ENCODE peak calls at places on chromosome 19, in eight cellular contexts. L, G, O, H, P, T, M and Q are unnamed samples.

GRCh38 chr19:14090509-14091085 is at the start of gene SAMD1:
- DNase-seq in O (peak; percentile 88), H (peak; percentile 91), M (peak; percentile 88), L (peak; percentile 89), P (peak; percentile 76), T (peak; percentile 87), G (peak; percentile 88), Q (peak; percentile 94)

GRCh38 chr19:38216785-38217746 is 7.0 kb downstream of the DPF1 start:
- DNase-seq in G (no peak), O (no peak), M (no peak), L (no peak), H (no peak), P (no peak), T (no peak), Q (no peak)

GRCh38 chr19:34475026-34475974 is 6.3 kb upstream of the WTIP start:
- DNase-seq in O (no peak), M (no peak), G (peak; percentile 83), H (no peak), P (no peak), L (no peak), T (no peak), Q (peak; percentile 32)

GRCh38 chr19:6738726-6739389 is 622 bp upstream of the TRIP10 start:
- DNase-seq in T (peak; percentile 49), G (no peak), O (peak; percentile 96), L (no peak), H (peak; percentile 53), P (no peak), M (no peak), Q (peak; percentile 80)

GRCh38 chr19:12825259-12826131 is 8.9 kb downstream of the RTBDN start:
- DNase-seq in G (no peak), P (no peak), T (no peak), O (peak; percentile 97), M (no peak), H (no peak), L (no peak), Q (no peak)

GRCh38 chr19:32238076-32238475 is 107.3 kb upstream of the ZNF507 start:
- DNase-seq in M (no peak), L (no peak), O (no peak), T (no peak), P (no peak), H (no peak), G (no peak), Q (no peak)

GRCh38 chr19:13693933-13694332 is 70.4 kb upstream of the MRI1 start:
- DNase-seq in L (no peak), M (no peak), T (no peak), O (no peak), G (no peak), H (no peak), P (no peak), Q (no peak)

GRCh38 chr19:50478901-50479715 is 2.5 kb upstream of the GARIN5A start:
- DNase-seq in T (no peak), P (no peak), H (no peak), L (no peak), O (peak; percentile 86), G (peak; percentile 25), M (no peak), Q (no peak)

GRCh38 chr19:1067341-1068103 is 555 bp downstream of the ARHGAP45 start:
- DNase-seq in P (no peak), O (no peak), G (no peak), H (no peak), T (no peak), L (no peak), M (no peak), Q (no peak)

GRCh38 chr19:48393559-48394330 is at the start of gene GRIN2D:
- DNase-seq in H (no peak), P (no peak), L (no peak), M (no peak), G (peak; percentile 47), O (peak; percentile 84), T (no peak), Q (no peak)

GRCh38 chr19:51023946-51024345 is 2.5 kb downstream of the KLK11 start:
- DNase-seq in P (no peak), L (no peak), O (no peak), M (no peak), T (no peak), G (no peak), H (no peak), Q (no peak)

GRCh38 chr19:6260912-6261636 is 18.7 kb downstream of the MLLT1 start:
- DNase-seq in M (peak; percentile 19), L (no peak), T (no peak), H (no peak), O (peak; percentile 89), G (no peak), P (no peak), Q (no peak)

GRCh38 chr19:35409191-35409590 is 38.3 kb downstream of the GPR42 start:
- DNase-seq in T (no peak), P (no peak), M (no peak), L (no peak), G (no peak), O (no peak), H (no peak), Q (peak; percentile 31)

GRCh38 chr19:56120002-56120370 is 1.1 kb downstream of the ZNF787 start:
- DNase-seq in T (no peak), M (no peak), L (no peak), H (no peak), G (no peak), O (no peak), P (no peak), Q (no peak)

GRCh38 chr19:1491114-1491848 is at the start of gene REEP6:
- DNase-seq in P (no peak), T (no peak), L (no peak), O (no peak), H (no peak), M (no peak), G (no peak), Q (no peak)

GRCh38 chr19:6103217-6103644 is 7.1 kb downstream of the RFX2 start:
- DNase-seq in L (peak; percentile 53), O (no peak), P (no peak), H (peak; percentile 81), M (no peak), T (peak; percentile 86), G (peak; percentile 94), Q (no peak)

GRCh38 chr19:6026390-6026897 is 48.5 kb upstream of the RANBP3 start:
- DNase-seq in H (peak; percentile 64), T (no peak), M (no peak), G (no peak), L (no peak), O (peak; percentile 39), P (no peak), Q (peak; percentile 37)

GRCh38 chr19:22052644-22053013 is 345 bp downstream of the ZNF257 start:
- DNase-seq in P (no peak), T (no peak), G (no peak), M (no peak), O (no peak), H (no peak), L (no peak), Q (no peak)

GRCh38 chr19:21130097-21130775 is 11.6 kb upstream of the ZNF431 start:
- DNase-seq in T (no peak), G (no peak), O (no peak), P (no peak), L (no peak), M (no peak), H (no peak), Q (no peak)

GRCh38 chr19:54606891-54607781 is 13.7 kb downstream of the LILRA1 start:
- DNase-seq in L (no peak), M (no peak), T (no peak), G (no peak), O (no peak), P (no peak), H (no peak), Q (no peak)

GRCh38 chr19:54607782-54608150 is 14.3 kb downstream of the LILRA1 start:
- DNase-seq in G (no peak), H (no peak), M (no peak), P (no peak), L (no peak), T (no peak), O (no peak), Q (no peak)

GRCh38 chr19:54608792-54609191 is 15.4 kb downstream of the LILRA1 start:
- DNase-seq in H (no peak), P (no peak), G (no peak), T (no peak), L (no peak), O (no peak), M (no peak), Q (no peak)

GRCh38 chr19:54608205-54608604 is 14.8 kb downstream of the LILRA1 start:
- DNase-seq in T (no peak), H (no peak), O (no peak), M (no peak), G (no peak), L (no peak), P (no peak), Q (no peak)

DNA sequence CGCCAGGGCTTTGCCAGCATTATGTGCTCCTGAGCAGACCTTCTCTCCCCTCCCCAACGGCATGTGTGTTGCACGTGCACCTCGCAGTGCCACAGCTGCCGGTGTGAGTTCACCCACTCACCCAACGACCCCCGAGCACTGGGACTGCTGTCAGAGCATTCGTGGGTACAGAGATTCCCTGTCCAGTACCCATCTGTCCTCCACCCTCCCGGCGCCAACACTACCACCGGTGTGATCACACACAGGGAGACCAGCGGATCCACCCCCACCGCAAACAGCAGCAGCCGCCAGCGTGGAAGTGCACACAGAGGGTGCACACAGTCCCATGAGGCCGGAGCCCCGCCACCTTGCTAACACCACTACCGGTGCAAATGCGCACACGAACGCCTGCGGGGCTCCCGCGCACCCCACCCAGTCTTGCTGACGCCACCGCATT is 15.9 kb downstream of the LILRA1 start:
- DNase-seq in G (no peak), P (no peak), L (no peak), H (no peak), T (no peak), M (no peak), O (no peak), Q (no peak)
- H3K27me3 ChIP-seq in G (no peaks in the 10 kb centered on the region), P (peaks cover 24% of the 10 kb centered on the region), L (no peaks in the 10 kb centered on the region), H (no peaks in the 10 kb centered on the region), T (no peaks in the 10 kb centered on the region), M (no peaks in the 10 kb centered on the region), O (no peaks in the 10 kb centered on the region), Q (peaks cover 7% of the 10 kb centered on the region)

GRCh38 chr19:7783991-7784421 is 21.0 kb downstream of the CLEC4M start:
- DNase-seq in G (peak; percentile 18), T (no peak), O (peak; percentile 53), H (no peak), P (no peak), M (no peak), L (no peak), Q (no peak)
- H3K27me3 ChIP-seq in G (peaks cover 5% of the 10 kb centered on the region), T (peaks cover 46% of the 10 kb centered on the region), O (peaks cover 83% of the 10 kb centered on the region), H (no peaks in the 10 kb centered on the region), P (peaks cover 6% of the 10 kb centered on the region), M (peaks cover 9% of the 10 kb centered on the region), L (peaks cover 20% of the 10 kb centered on the region), Q (peaks cover 49% of the 10 kb centered on the region)

GRCh38 chr19:19226204-19226603 is 14.4 kb downstream of the NCAN start:
- DNase-seq in T (no peak), P (no peak), L (no peak), M (no peak), H (no peak), G (no peak), O (no peak), Q (no peak)
- H3K27me3 ChIP-seq in T (peaks cover 50% of the 10 kb centered on the region), P (peaks cover 6% of the 10 kb centered on the region), L (peaks cover 48% of the 10 kb centered on the region), M (no peaks in the 10 kb centered on the region), H (no peaks in the 10 kb centered on the region), G (peaks cover 11% of the 10 kb centered on the region), O (peaks cover 54% of the 10 kb centered on the region), Q (peaks cover 57% of the 10 kb centered on the region)

DNA sequence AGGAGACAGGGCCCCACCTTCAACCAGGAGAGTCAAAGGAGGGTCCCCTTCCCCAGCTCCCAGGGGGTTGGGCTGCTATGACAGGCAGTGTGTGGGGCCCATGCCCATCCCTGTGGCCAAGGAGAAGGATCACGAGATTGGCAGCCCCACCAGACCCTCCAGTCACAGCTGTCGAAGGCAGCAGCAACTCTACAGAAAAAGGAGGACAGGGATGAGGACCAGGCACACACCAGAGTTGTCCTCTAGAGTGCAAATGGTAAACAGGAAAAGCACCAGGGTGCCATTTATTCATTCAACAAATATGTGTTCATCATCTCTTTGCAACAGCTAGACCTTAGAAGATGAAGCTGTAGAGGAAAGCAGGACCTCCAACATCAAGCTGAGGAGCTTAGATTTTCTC is 4.1 kb downstream of the PTH2 start:
- DNase-seq in P (no peak), L (no peak), O (no peak), G (no peak), M (no peak), T (no peak), H (no peak), Q (no peak)
- H3K27me3 ChIP-seq in P (peaks cover 20% of the 10 kb centered on the region), L (peaks cover 99% of the 10 kb centered on the region), O (peaks cover 63% of the 10 kb centered on the region), G (peaks cover 61% of the 10 kb centered on the region), M (peaks cover 32% of the 10 kb centered on the region), T (peaks cover 46% of the 10 kb centered on the region), H (no peaks in the 10 kb centered on the region), Q (peaks cover 88% of the 10 kb centered on the region)